ENCODE peak calls at places on chromosomes 5 and 9, in seven cellular contexts. S is CD4-positive, CD25-positive, alpha-beta regulatory T cell; Y is neural crest cell; W is cardiac fibroblast; K is T-helper 17 cell; U is kidney glomerular epithelial cell; P is endothelial cell. I is an unnamed sample.

GRCh38 chr9:35277649-35278359 is 116.0 kb downstream of the UNC13B start:
- DNase-seq in W (peak), Y (no peak), S (no peak), K (no peak), U (peak), P (no peak), I (no peak)

GRCh38 chr5:133746834-133747233 is 134.5 kb upstream of the FSTL4 start:
- DNase-seq in S (no peak), U (no peak), Y (no peak), P (peak), K (no peak), W (no peak), I (peak)

GRCh38 chr5:12023614-12024241 is 119.5 kb upstream of the CTNND2 start:
- DNase-seq in P (peak), U (peak), Y (peak), K (no peak), W (peak), S (no peak), I (peak)

GRCh38 chr9:112925058-112925641 is 34.5 kb upstream of the SLC46A2 start:
- DNase-seq in Y (peak), U (peak), W (peak), S (no peak), P (peak), K (no peak), I (peak)

GRCh38 chr5:173643964-173644363 is 27.5 kb upstream of the BOD1 start:
- DNase-seq in P (no peak), Y (peak), W (no peak), S (no peak), U (no peak), K (no peak), I (no peak)

GRCh38 chr5:108765647-108766046 is 17.9 kb downstream of the FER start:
- DNase-seq in K (no peak), W (no peak), P (no peak), Y (no peak), U (no peak), S (no peak), I (no peak)

GRCh38 chr9:90870646-90871326 is 69.2 kb downstream of the SYK start:
- DNase-seq in K (no peak), Y (peak), U (peak), W (peak), P (peak), S (peak), I (peak)

GRCh38 chr5:103487253-103487652 is 75.3 kb downstream of the NUDT12 start:
- DNase-seq in W (peak), Y (no peak), U (no peak), P (no peak), K (no peak), S (no peak), I (no peak)

I was measured in K562.